ENCODE peak calls at places on chromosomes 11 and 22, in seven cellular contexts. One of them, this sample, is unnamed.
A peak's percentile ranks its signal among the peaks of the same experiment; 100 is the strongest.

GRCh38 chr11:126084608-126084912 is 21.9 kb upstream of the CDON start:
- DNase-seq in small intestine: no peak
- DNase-seq in tibial artery: no peak
- DNase-seq in upper lobe of right lung: no peak
- DNase-seq in cardiac muscle cell: no peak
- DNase-seq in kidney: no peak
- DNase-seq in left ventricle myocardium inferior: no peak
- DNase-seq in this sample: no peak

GRCh38 chr11:110463153-110463552 is 33.4 kb downstream of the FDX1 start:
- DNase-seq in small intestine: peak; percentile 19
- DNase-seq in tibial artery: peak; percentile 71
- DNase-seq in upper lobe of right lung: peak; percentile 72
- DNase-seq in cardiac muscle cell: peak; percentile 65
- DNase-seq in kidney: no peak
- DNase-seq in left ventricle myocardium inferior: peak; percentile 34
- DNase-seq in this sample: peak; percentile 60

GRCh38 chr11:116736763-116737162 is 36.0 kb downstream of the BUD13 start:
- DNase-seq in small intestine: no peak
- DNase-seq in tibial artery: no peak
- DNase-seq in upper lobe of right lung: no peak
- DNase-seq in cardiac muscle cell: no peak
- DNase-seq in kidney: no peak
- DNase-seq in left ventricle myocardium inferior: no peak
- DNase-seq in this sample: no peak

GRCh38 chr11:1202154-1202775 is 20.6 kb upstream of the MUC5B start:
- DNase-seq in small intestine: no peak
- DNase-seq in tibial artery: peak; percentile 55
- DNase-seq in upper lobe of right lung: peak; percentile 57
- DNase-seq in cardiac muscle cell: no peak
- DNase-seq in kidney: peak; percentile 65
- DNase-seq in left ventricle myocardium inferior: peak; percentile 8
- DNase-seq in this sample: no peak

GRCh38 chr11:35322321-35322979 is 96.9 kb downstream of the SLC1A2 start:
- DNase-seq in small intestine: no peak
- DNase-seq in tibial artery: no peak
- DNase-seq in upper lobe of right lung: no peak
- DNase-seq in cardiac muscle cell: no peak
- DNase-seq in kidney: no peak
- DNase-seq in left ventricle myocardium inferior: no peak
- DNase-seq in this sample: no peak

GRCh38 chr11:66172146-66172545 is 96.3 kb upstream of the RAB1B start:
- DNase-seq in small intestine: no peak
- DNase-seq in tibial artery: no peak
- DNase-seq in upper lobe of right lung: no peak
- DNase-seq in cardiac muscle cell: no peak
- DNase-seq in kidney: no peak
- DNase-seq in left ventricle myocardium inferior: no peak
- DNase-seq in this sample: no peak

GRCh38 chr11:12020546-12020945 is 12.1 kb upstream of the DKK3 start:
- DNase-seq in small intestine: no peak
- DNase-seq in tibial artery: no peak
- DNase-seq in upper lobe of right lung: no peak
- DNase-seq in cardiac muscle cell: peak; percentile 14
- DNase-seq in kidney: no peak
- DNase-seq in left ventricle myocardium inferior: no peak
- DNase-seq in this sample: no peak

GRCh38 chr11:134270250-134270714 is 5.9 kb upstream of the GLB1L3 start:
- DNase-seq in small intestine: no peak
- DNase-seq in tibial artery: no peak
- DNase-seq in upper lobe of right lung: no peak
- DNase-seq in cardiac muscle cell: no peak
- DNase-seq in kidney: no peak
- DNase-seq in left ventricle myocardium inferior: no peak
- DNase-seq in this sample: no peak

GRCh38 chr11:122893131-122893530 is 10.6 kb downstream of the JHY start:
- DNase-seq in small intestine: no peak
- DNase-seq in tibial artery: no peak
- DNase-seq in upper lobe of right lung: no peak
- DNase-seq in cardiac muscle cell: no peak
- DNase-seq in kidney: peak; percentile 86
- DNase-seq in left ventricle myocardium inferior: no peak
- DNase-seq in this sample: no peak

GRCh38 chr11:48058777-48059176 is 78.4 kb downstream of the PTPRJ start:
- DNase-seq in small intestine: no peak
- DNase-seq in tibial artery: no peak
- DNase-seq in upper lobe of right lung: no peak
- DNase-seq in cardiac muscle cell: no peak
- DNase-seq in kidney: no peak
- DNase-seq in left ventricle myocardium inferior: no peak
- DNase-seq in this sample: no peak

GRCh38 chr11:57779275-57779674 is 17.7 kb downstream of the CTNND1 start:
- DNase-seq in small intestine: no peak
- DNase-seq in tibial artery: no peak
- DNase-seq in upper lobe of right lung: no peak
- DNase-seq in cardiac muscle cell: peak; percentile 56
- DNase-seq in kidney: no peak
- DNase-seq in left ventricle myocardium inferior: no peak
- DNase-seq in this sample: no peak

GRCh38 chr11:748007-748359 is 719 bp downstream of the TALDO1 start:
- DNase-seq in small intestine: no peak
- DNase-seq in tibial artery: no peak
- DNase-seq in upper lobe of right lung: peak; percentile 74
- DNase-seq in cardiac muscle cell: no peak
- DNase-seq in kidney: peak; percentile 76
- DNase-seq in left ventricle myocardium inferior: no peak
- DNase-seq in this sample: peak; percentile 58

GRCh38 chr11:34313099-34313517 is 44.7 kb downstream of the ABTB2 start:
- DNase-seq in small intestine: no peak
- DNase-seq in tibial artery: no peak
- DNase-seq in upper lobe of right lung: no peak
- DNase-seq in cardiac muscle cell: no peak
- DNase-seq in kidney: no peak
- DNase-seq in left ventricle myocardium inferior: no peak
- DNase-seq in this sample: peak; percentile 22

GRCh38 chr11:68414457-68415221 is 45.9 kb upstream of the PPP6R3 start:
- DNase-seq in small intestine: no peak
- DNase-seq in tibial artery: no peak
- DNase-seq in upper lobe of right lung: no peak
- DNase-seq in cardiac muscle cell: no peak
- DNase-seq in kidney: no peak
- DNase-seq in left ventricle myocardium inferior: no peak
- DNase-seq in this sample: no peak

GRCh38 chr22:38881464-38881871 is 9.5 kb upstream of the CBX6 start:
- DNase-seq in small intestine: no peak
- DNase-seq in tibial artery: peak; percentile 95
- DNase-seq in upper lobe of right lung: no peak
- DNase-seq in cardiac muscle cell: peak; percentile 67
- DNase-seq in kidney: no peak
- DNase-seq in left ventricle myocardium inferior: no peak
- DNase-seq in this sample: no peak
- H3K27ac ChIP-seq in small intestine: no peak overlapping the region
- H3K27ac ChIP-seq in tibial artery: peak overlapping the region; percentile 81
- H3K27ac ChIP-seq in upper lobe of right lung: peak overlapping the region; percentile 65
- H3K27ac ChIP-seq in cardiac muscle cell: peak overlapping the region; percentile 98
- H3K27ac ChIP-seq in kidney: no peak overlapping the region
- H3K27ac ChIP-seq in left ventricle myocardium inferior: peak overlapping the region; percentile 89
- H3K27ac ChIP-seq in this sample: peak overlapping the region; percentile 56

DNA sequence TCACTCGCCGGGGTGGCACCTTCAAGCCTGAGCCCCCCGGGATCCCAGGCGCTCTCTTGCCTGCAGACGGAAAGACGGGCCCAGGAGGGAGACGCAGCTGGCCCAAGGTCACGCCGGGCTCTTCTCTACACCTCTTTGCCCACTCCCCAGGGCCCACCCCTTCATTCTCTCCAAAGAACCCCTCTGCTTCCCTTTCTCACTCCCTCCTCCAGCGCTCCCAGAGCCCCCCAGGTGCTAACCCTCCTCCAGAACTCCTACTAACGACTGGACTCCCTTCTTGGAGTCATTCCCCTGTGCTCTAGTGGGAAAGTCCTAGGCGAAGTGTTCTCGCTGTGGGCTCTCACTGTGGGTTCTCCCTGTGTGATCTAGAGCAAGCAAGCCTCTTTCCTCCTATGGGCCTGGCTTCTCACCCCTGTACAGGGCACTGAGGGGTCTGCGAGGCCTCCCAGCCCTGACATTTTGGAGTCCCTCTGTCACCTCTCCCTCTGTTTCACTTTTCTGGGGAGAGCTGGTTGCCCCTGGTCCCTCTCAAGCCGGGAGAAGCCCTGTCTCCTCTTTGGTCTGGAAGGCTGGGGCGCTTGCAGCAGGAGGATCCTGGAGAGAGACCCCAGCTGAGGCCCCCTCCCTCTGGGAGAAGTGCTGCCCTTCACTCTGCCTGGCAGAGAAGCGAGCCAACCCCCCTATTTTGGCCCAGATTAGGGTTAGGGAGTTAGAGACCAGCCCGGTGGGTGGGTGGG is 858 bp downstream of the OAF start:
- DNase-seq in small intestine: peak; percentile 45
- DNase-seq in tibial artery: no peak
- DNase-seq in upper lobe of right lung: no peak
- DNase-seq in cardiac muscle cell: no peak
- DNase-seq in kidney: no peak
- DNase-seq in left ventricle myocardium inferior: no peak
- DNase-seq in this sample: no peak
- H3K4me1 ChIP-seq in small intestine: peaks cover 19% of the 10 kb centered on the region
- H3K4me1 ChIP-seq in tibial artery: peaks cover 24% of the 10 kb centered on the region
- H3K4me1 ChIP-seq in upper lobe of right lung: peaks cover 24% of the 10 kb centered on the region
- H3K4me1 ChIP-seq in cardiac muscle cell: no peaks in the 10 kb centered on the region
- H3K4me1 ChIP-seq in kidney: peaks cover 30% of the 10 kb centered on the region
- H3K4me1 ChIP-seq in left ventricle myocardium inferior: peaks cover 79% of the 10 kb centered on the region
- H3K4me1 ChIP-seq in this sample: peaks cover 4% of the 10 kb centered on the region

GRCh38 chr11:3952715-3953114 is 97.3 kb downstream of the STIM1 start:
- DNase-seq in small intestine: no peak
- DNase-seq in tibial artery: no peak
- DNase-seq in upper lobe of right lung: no peak
- DNase-seq in cardiac muscle cell: peak; percentile 33
- DNase-seq in kidney: no peak
- DNase-seq in left ventricle myocardium inferior: no peak
- DNase-seq in this sample: no peak
- H3K4me3 ChIP-seq in small intestine: no peak overlapping the region
- H3K4me3 ChIP-seq in tibial artery: no peak overlapping the region
- H3K4me3 ChIP-seq in upper lobe of right lung: no peak overlapping the region
- H3K4me3 ChIP-seq in cardiac muscle cell: no peak overlapping the region
- H3K4me3 ChIP-seq in kidney: no peak overlapping the region
- H3K4me3 ChIP-seq in left ventricle myocardium inferior: no peak overlapping the region
- H3K4me3 ChIP-seq in this sample: no peak overlapping the region

GRCh38 chr22:39474351-39474991 is 17.7 kb downstream of the MGAT3 start:
- DNase-seq in small intestine: peak; percentile 93
- DNase-seq in tibial artery: no peak
- DNase-seq in upper lobe of right lung: no peak
- DNase-seq in cardiac muscle cell: peak; percentile 25
- DNase-seq in kidney: peak; percentile 59
- DNase-seq in left ventricle myocardium inferior: no peak
- DNase-seq in this sample: no peak
- H3K27ac ChIP-seq in small intestine: peak overlapping the region; percentile 99
- H3K27ac ChIP-seq in tibial artery: no peak overlapping the region
- H3K27ac ChIP-seq in upper lobe of right lung: peak overlapping the region; percentile 11
- H3K27ac ChIP-seq in cardiac muscle cell: peak overlapping the region; percentile 69
- H3K27ac ChIP-seq in kidney: no peak overlapping the region
- H3K27ac ChIP-seq in left ventricle myocardium inferior: peak overlapping the region; percentile 89
- H3K27ac ChIP-seq in this sample: peak overlapping the region; percentile 87

GRCh38 chr22:39239561-39240423 is 5.0 kb downstream of the PDGFB start:
- DNase-seq in small intestine: peak; percentile 83
- DNase-seq in tibial artery: no peak
- DNase-seq in upper lobe of right lung: peak; percentile 93
- DNase-seq in cardiac muscle cell: no peak
- DNase-seq in kidney: peak; percentile 93
- DNase-seq in left ventricle myocardium inferior: no peak
- DNase-seq in this sample: no peak

GRCh38 chr22:39242389-39242808 is 2.4 kb downstream of the PDGFB start:
- DNase-seq in small intestine: no peak
- DNase-seq in tibial artery: no peak
- DNase-seq in upper lobe of right lung: no peak
- DNase-seq in cardiac muscle cell: peak; percentile 54
- DNase-seq in kidney: no peak
- DNase-seq in left ventricle myocardium inferior: no peak
- DNase-seq in this sample: no peak

GRCh38 chr22:39241632-39242388 is 3.0 kb downstream of the PDGFB start:
- DNase-seq in small intestine: no peak
- DNase-seq in tibial artery: no peak
- DNase-seq in upper lobe of right lung: no peak
- DNase-seq in cardiac muscle cell: no peak
- DNase-seq in kidney: no peak
- DNase-seq in left ventricle myocardium inferior: no peak
- DNase-seq in this sample: no peak

GRCh38 chr22:39242809-39243442 is 1.9 kb downstream of the PDGFB start:
- DNase-seq in small intestine: no peak
- DNase-seq in tibial artery: no peak
- DNase-seq in upper lobe of right lung: no peak
- DNase-seq in cardiac muscle cell: no peak
- DNase-seq in kidney: no peak
- DNase-seq in left ventricle myocardium inferior: no peak
- DNase-seq in this sample: no peak

DNA sequence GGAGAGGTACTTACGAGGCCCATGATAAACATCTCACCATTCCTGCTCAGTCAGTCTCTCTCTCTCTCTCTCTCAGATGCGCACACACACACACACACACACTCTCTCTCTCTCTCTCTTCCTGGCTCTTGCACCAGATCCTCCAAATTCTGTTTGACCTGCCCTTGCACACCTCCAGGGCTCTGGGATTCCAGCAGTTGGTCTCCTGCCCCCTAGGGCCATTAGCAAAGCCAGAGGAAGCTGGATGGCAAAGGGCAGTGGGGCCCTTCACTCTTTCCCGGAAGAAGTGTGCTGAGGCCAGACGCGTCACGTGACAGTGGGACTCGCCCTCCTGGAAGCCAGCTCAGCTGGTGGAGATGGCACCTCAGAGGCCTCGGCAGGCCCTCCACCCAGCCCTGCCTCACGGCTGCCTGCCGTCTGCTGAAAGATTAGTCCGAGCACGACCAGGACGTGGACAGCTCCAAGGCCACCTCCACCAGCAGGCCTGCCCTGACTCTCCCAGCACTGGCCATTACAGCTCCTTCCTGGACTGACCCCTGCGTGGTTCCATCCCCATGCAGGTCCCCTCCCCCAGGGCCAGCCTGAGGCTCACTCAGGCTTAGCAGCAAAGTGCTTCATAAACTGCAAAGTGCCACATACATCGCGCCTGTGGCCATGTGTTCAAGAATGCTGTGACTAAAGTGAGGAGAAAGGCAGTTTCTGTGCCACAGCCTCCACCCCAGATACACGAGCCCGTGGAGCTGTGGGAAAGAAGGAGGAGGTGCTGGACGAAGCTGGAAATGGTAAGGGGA is 3.7 kb downstream of the PDGFB start:
- DNase-seq in small intestine: peak; percentile 66
- DNase-seq in tibial artery: no peak
- DNase-seq in upper lobe of right lung: no peak
- DNase-seq in cardiac muscle cell: no peak
- DNase-seq in kidney: peak; percentile 92
- DNase-seq in left ventricle myocardium inferior: peak; percentile 59
- DNase-seq in this sample: peak; percentile 82
- H3K4me1 ChIP-seq in small intestine: peaks cover 6% of the 10 kb centered on the region
- H3K4me1 ChIP-seq in tibial artery: peaks cover 54% of the 10 kb centered on the region
- H3K4me1 ChIP-seq in upper lobe of right lung: peaks cover 64% of the 10 kb centered on the region
- H3K4me1 ChIP-seq in cardiac muscle cell: peaks cover 40% of the 10 kb centered on the region
- H3K4me1 ChIP-seq in kidney: peaks cover 16% of the 10 kb centered on the region
- H3K4me1 ChIP-seq in left ventricle myocardium inferior: peaks cover 96% of the 10 kb centered on the region
- H3K4me1 ChIP-seq in this sample: peaks cover 48% of the 10 kb centered on the region